ENCODE peak calls at places on chromosome 5, in four cellular contexts. X is suprapubic skin, O is tibial nerve, M is SK-N-SH. Y is an unnamed sample.

GRCh38 chr5:68010740-68011139 is 204.8 kb upstream of the PIK3R1 start:
- DNase-seq in O (no peak), M (no peak), X (no peak), Y (peak; percentile 22)

GRCh38 chr5:122153230-122153629 is 23.9 kb downstream of the ZNF474 start:
- DNase-seq in O (no peak), X (no peak), M (no peak), Y (no peak)

GRCh38 chr5:138639326-138639725 is 64.1 kb upstream of the HSPA9 start:
- DNase-seq in M (no peak), O (no peak), X (no peak), Y (no peak)

GRCh38 chr5:73625314-73625904 is 587 bp upstream of the ARHGEF28 start:
- DNase-seq in X (no peak), M (no peak), O (no peak), Y (no peak)

GRCh38 chr5:142808778-142809606 is 38.8 kb downstream of the ARHGAP26 start:
- DNase-seq in M (peak; percentile 65), X (no peak), O (no peak), Y (no peak)

GRCh38 chr5:143182106-143182505 is 221.4 kb downstream of the NR3C1 start:
- DNase-seq in M (no peak), X (no peak), O (no peak), Y (no peak)

GRCh38 chr5:11903614-11904269 is 504 bp downstream of the CTNND2 start:
- DNase-seq in O (no peak), X (no peak), M (peak; percentile 68), Y (no peak)

GRCh38 chr5:112551437-112552018 is 132.5 kb upstream of the EPB41L4A start:
- DNase-seq in M (peak; percentile 42), O (peak; percentile 81), X (no peak), Y (peak; percentile 15)

GRCh38 chr5:145941677-145942130 is 5.3 kb downstream of the SH3RF2 start:
- DNase-seq in M (no peak), X (no peak), O (no peak), Y (no peak)

GRCh38 chr5:59124983-59125960 is 542.4 kb downstream of the RAB3C start:
- DNase-seq in M (no peak), X (no peak), O (no peak), Y (no peak)

GRCh38 chr5:156594406-156594805 is 255.7 kb upstream of the PPP1R2B start:
- DNase-seq in M (no peak), X (no peak), O (no peak), Y (no peak)

GRCh38 chr5:149490599-149491187 is 60.5 kb downstream of the CSNK1A1 start:
- DNase-seq in X (no peak), M (no peak), O (no peak), Y (no peak)

GRCh38 chr5:149486726-149487635 is 64.3 kb downstream of the CSNK1A1 start:
- DNase-seq in O (no peak), M (no peak), X (no peak), Y (no peak)

GRCh38 chr5:149487672-149488071 is 63.6 kb downstream of the CSNK1A1 start:
- DNase-seq in O (no peak), M (no peak), X (no peak), Y (no peak)

GRCh38 chr5:149488645-149489306 is 62.5 kb downstream of the CSNK1A1 start:
- DNase-seq in O (no peak), M (no peak), X (no peak), Y (peak; percentile 36)

GRCh38 chr5:149489605-149490037 is 61.6 kb downstream of the CSNK1A1 start:
- DNase-seq in X (no peak), M (no peak), O (no peak), Y (no peak)
- H3K4me1 ChIP-seq in X (peaks cover 65% of the 10 kb centered on the region), M (peaks cover 43% of the 10 kb centered on the region), O (peaks cover 12% of the 10 kb centered on the region), Y (peaks cover 24% of the 10 kb centered on the region)

GRCh38 chr5:71836547-71837112 is 117.6 kb downstream of the CARTPT start:
- DNase-seq in X (no peak), O (no peak), M (no peak), Y (no peak)
- TF ChIP-seq EP300 in X (no peak), O (no peak), M (no peak), Y (no peak)

GRCh38 chr5:178899289-178899688 is 3.6 kb downstream of the ZFP2 start:
- DNase-seq in M (no peak), X (no peak), O (no peak), Y (no peak)

GRCh38 chr5:178902849-178903248 is 7.1 kb downstream of the ZFP2 start:
- DNase-seq in O (no peak), M (no peak), X (no peak), Y (no peak)
- H3K9me3 ChIP-seq in O (peaks cover 3% of the 10 kb centered on the region), M (peaks cover 15% of the 10 kb centered on the region), X (peaks cover 2% of the 10 kb centered on the region), Y (peaks cover 38% of the 10 kb centered on the region)

GRCh38 chr5:16864566-16864965 is 71.5 kb downstream of the MYO10 start:
- DNase-seq in X (no peak), O (no peak), M (no peak), Y (no peak)
- H3K4me1 ChIP-seq in X (peaks cover 20% of the 10 kb centered on the region), O (no peaks in the 10 kb centered on the region), M (peaks cover 16% of the 10 kb centered on the region), Y (peaks cover 8% of the 10 kb centered on the region)

GRCh38 chr5:32539981-32540380 is 45.4 kb upstream of the SUB1 start:
- DNase-seq in M (no peak), O (no peak), X (no peak), Y (no peak)

GRCh38 chr5:32538031-32538547 is 47.3 kb upstream of the SUB1 start:
- DNase-seq in O (no peak), X (no peak), M (no peak), Y (peak; percentile 42)

GRCh38 chr5:32540446-32540845 is 44.9 kb upstream of the SUB1 start:
- DNase-seq in O (no peak), M (no peak), X (no peak), Y (no peak)

GRCh38 chr5:32534056-32534455 is 51.3 kb upstream of the SUB1 start:
- DNase-seq in M (no peak), O (no peak), X (no peak), Y (no peak)

DNA sequence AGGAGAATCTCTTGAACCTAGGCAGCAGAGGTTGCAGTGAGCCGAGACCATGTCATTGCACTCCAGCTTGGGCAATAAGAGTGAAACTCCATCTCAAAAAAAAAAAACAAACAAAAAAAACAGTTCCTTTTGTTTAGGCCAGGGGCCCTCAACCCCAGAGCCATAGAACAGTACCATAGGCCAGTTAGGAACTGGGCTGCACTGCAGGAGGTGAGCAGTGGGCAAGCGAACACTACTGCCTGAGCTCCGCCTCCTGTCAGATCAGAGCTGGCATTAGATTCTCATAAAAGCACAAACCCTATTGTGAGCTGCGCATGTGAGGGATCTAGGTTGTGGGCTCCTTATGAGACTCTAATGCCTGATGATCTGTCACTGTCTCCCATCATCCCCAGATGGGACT is 49.1 kb upstream of the SUB1 start:
- DNase-seq in M (no peak), X (no peak), O (no peak), Y (no peak)
- TF ChIP-seq EP300 in M (no peak), X (no peak), O (no peak), Y (no peak)

GRCh38 chr5:1224631-1225030 is 550 bp upstream of the SLC6A18 start:
- DNase-seq in M (no peak), X (no peak), O (no peak), Y (no peak)

GRCh38 chr5:1226231-1226630 is 1.1 kb downstream of the SLC6A18 start:
- DNase-seq in M (no peak), X (no peak), O (no peak), Y (no peak)

GRCh38 chr5:1223278-1223670 is 1.9 kb upstream of the SLC6A18 start:
- DNase-seq in M (no peak), X (no peak), O (no peak), Y (no peak)

GRCh38 chr5:1226839-1227238 is 1.7 kb downstream of the SLC6A18 start:
- DNase-seq in M (no peak), O (no peak), X (no peak), Y (no peak)

GRCh38 chr5:1225081-1225480 is at the start of gene SLC6A18:
- DNase-seq in M (no peak), X (no peak), O (no peak), Y (no peak)
- H3K9me3 ChIP-seq in M (no peaks in the 10 kb centered on the region), X (no peaks in the 10 kb centered on the region), O (no peaks in the 10 kb centered on the region), Y (no peaks in the 10 kb centered on the region)

DNA sequence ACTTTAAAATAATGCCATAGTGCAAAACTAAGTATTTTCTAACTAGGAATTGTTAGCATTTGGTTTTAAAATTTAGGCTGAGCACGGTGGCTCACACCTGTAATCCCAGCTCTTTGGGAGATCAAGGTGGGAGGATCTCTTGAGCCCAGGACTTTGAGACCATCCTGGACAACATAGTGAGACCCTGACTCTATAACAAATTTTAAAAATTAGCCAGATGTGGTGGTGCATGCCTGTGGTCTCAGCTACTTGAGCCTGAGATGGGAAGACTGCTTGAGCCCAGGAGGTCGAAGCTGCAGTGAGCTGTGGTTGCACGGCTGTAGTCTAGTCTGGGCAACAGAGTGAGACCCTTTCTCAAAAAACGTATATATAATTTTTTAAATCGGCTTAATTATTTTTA is 4.9 kb downstream of the OTULIN start:
- DNase-seq in M (no peak), X (no peak), O (no peak), Y (no peak)
- H3K4me1 ChIP-seq in M (peaks cover 14% of the 10 kb centered on the region), X (peaks cover 85% of the 10 kb centered on the region), O (peaks cover 40% of the 10 kb centered on the region), Y (peaks cover 17% of the 10 kb centered on the region)

GRCh38 chr5:170420809-170421412 is 31.7 kb upstream of the KCNMB1 start:
- DNase-seq in M (peak; percentile 77), X (no peak), O (peak; percentile 91), Y (peak; percentile 38)
- TF ChIP-seq EP300 in M (no peak), X (no peak), O (peak; percentile 12), Y (no peak)

GRCh38 chr5:126695081-126695480 is 81.9 kb upstream of the LMNB1 start:
- DNase-seq in X (no peak), M (no peak), O (no peak), Y (no peak)
- H3K9me3 ChIP-seq in X (no peaks in the 10 kb centered on the region), M (no peaks in the 10 kb centered on the region), O (no peaks in the 10 kb centered on the region), Y (no peaks in the 10 kb centered on the region)